ENCODE peak calls at places on chromosomes 16 and 17, in seven cellular contexts. One of them, this sample, is unnamed.

GRCh38 chr17:10492004-10492403 is 22.6 kb upstream of the MYH4 start:
- DNase-seq in prostate gland: no peak
- DNase-seq in astrocyte of the spinal cord: no peak
- DNase-seq in epithelial cell of proximal tubule: no peak
- DNase-seq in ovary: no peak
- DNase-seq in OCI-LY7: no peak
- DNase-seq in fibroblast of the aortic adventitia: no peak
- DNase-seq in this sample: no peak

GRCh38 chr17:48471807-48472484 is 41.9 kb upstream of the SKAP1 start:
- DNase-seq in prostate gland: no peak
- DNase-seq in astrocyte of the spinal cord: no peak
- DNase-seq in epithelial cell of proximal tubule: no peak
- DNase-seq in ovary: no peak
- DNase-seq in OCI-LY7: no peak
- DNase-seq in fibroblast of the aortic adventitia: no peak
- DNase-seq in this sample: no peak

GRCh38 chr16:74107795-74108610 is 188.6 kb upstream of the PSMD7 start:
- DNase-seq in prostate gland: peak
- DNase-seq in astrocyte of the spinal cord: no peak
- DNase-seq in epithelial cell of proximal tubule: peak
- DNase-seq in ovary: no peak
- DNase-seq in OCI-LY7: peak
- DNase-seq in fibroblast of the aortic adventitia: no peak
- DNase-seq in this sample: peak

GRCh38 chr16:8971416-8971815 is 7.7 kb upstream of the USP7 start:
- DNase-seq in prostate gland: no peak
- DNase-seq in astrocyte of the spinal cord: no peak
- DNase-seq in epithelial cell of proximal tubule: no peak
- DNase-seq in ovary: no peak
- DNase-seq in OCI-LY7: no peak
- DNase-seq in fibroblast of the aortic adventitia: no peak
- DNase-seq in this sample: no peak

GRCh38 chr17:17989618-17990017 is 17.0 kb downstream of the DRC3 start:
- DNase-seq in prostate gland: no peak
- DNase-seq in astrocyte of the spinal cord: no peak
- DNase-seq in epithelial cell of proximal tubule: no peak
- DNase-seq in ovary: no peak
- DNase-seq in OCI-LY7: no peak
- DNase-seq in fibroblast of the aortic adventitia: no peak
- DNase-seq in this sample: no peak

GRCh38 chr17:81127133-81127455 is 38.2 kb upstream of the PVALEF start:
- DNase-seq in prostate gland: no peak
- DNase-seq in astrocyte of the spinal cord: no peak
- DNase-seq in epithelial cell of proximal tubule: no peak
- DNase-seq in ovary: no peak
- DNase-seq in OCI-LY7: no peak
- DNase-seq in fibroblast of the aortic adventitia: no peak
- DNase-seq in this sample: no peak

GRCh38 chr17:79027925-79028491 is 4.0 kb downstream of the C1QTNF1 start:
- DNase-seq in prostate gland: no peak
- DNase-seq in astrocyte of the spinal cord: no peak
- DNase-seq in epithelial cell of proximal tubule: no peak
- DNase-seq in ovary: peak
- DNase-seq in OCI-LY7: no peak
- DNase-seq in fibroblast of the aortic adventitia: peak
- DNase-seq in this sample: no peak

GRCh38 chr16:1535391-1536291 is 2.2 kb downstream of the TMEM204 start:
- DNase-seq in prostate gland: no peak
- DNase-seq in astrocyte of the spinal cord: peak
- DNase-seq in epithelial cell of proximal tubule: no peak
- DNase-seq in ovary: no peak
- DNase-seq in OCI-LY7: no peak
- DNase-seq in fibroblast of the aortic adventitia: peak
- DNase-seq in this sample: no peak

GRCh38 chr16:82755570-82756282 is 129.0 kb downstream of the CDH13 start:
- DNase-seq in prostate gland: no peak
- DNase-seq in astrocyte of the spinal cord: peak
- DNase-seq in epithelial cell of proximal tubule: no peak
- DNase-seq in ovary: no peak
- DNase-seq in OCI-LY7: no peak
- DNase-seq in fibroblast of the aortic adventitia: no peak
- DNase-seq in this sample: no peak

GRCh38 chr17:78337244-78338109 is 22.4 kb downstream of the SOCS3 start:
- DNase-seq in prostate gland: no peak
- DNase-seq in astrocyte of the spinal cord: peak
- DNase-seq in epithelial cell of proximal tubule: no peak
- DNase-seq in ovary: no peak
- DNase-seq in OCI-LY7: peak
- DNase-seq in fibroblast of the aortic adventitia: peak
- DNase-seq in this sample: no peak

GRCh38 chr16:9068886-9069285 is 22.6 kb upstream of the HAPSTR1 start:
- DNase-seq in prostate gland: no peak
- DNase-seq in astrocyte of the spinal cord: peak
- DNase-seq in epithelial cell of proximal tubule: no peak
- DNase-seq in ovary: no peak
- DNase-seq in OCI-LY7: no peak
- DNase-seq in fibroblast of the aortic adventitia: no peak
- DNase-seq in this sample: no peak

GRCh38 chr17:48510761-48511604 is 19.8 kb downstream of the HOXB1 start:
- DNase-seq in prostate gland: no peak
- DNase-seq in astrocyte of the spinal cord: peak
- DNase-seq in epithelial cell of proximal tubule: no peak
- DNase-seq in ovary: no peak
- DNase-seq in OCI-LY7: no peak
- DNase-seq in fibroblast of the aortic adventitia: peak
- DNase-seq in this sample: no peak

GRCh38 chr17:82959990-82960418 is 119.4 kb upstream of the METRNL start:
- DNase-seq in prostate gland: no peak
- DNase-seq in astrocyte of the spinal cord: no peak
- DNase-seq in epithelial cell of proximal tubule: no peak
- DNase-seq in ovary: no peak
- DNase-seq in OCI-LY7: no peak
- DNase-seq in fibroblast of the aortic adventitia: no peak
- DNase-seq in this sample: no peak

GRCh38 chr17:7083592-7083991 is 3.5 kb upstream of the CLEC10A start:
- DNase-seq in prostate gland: no peak
- DNase-seq in astrocyte of the spinal cord: peak
- DNase-seq in epithelial cell of proximal tubule: no peak
- DNase-seq in ovary: no peak
- DNase-seq in OCI-LY7: no peak
- DNase-seq in fibroblast of the aortic adventitia: peak
- DNase-seq in this sample: no peak

GRCh38 chr16:12903325-12904040 is 2.1 kb downstream of the SHISA9 start:
- DNase-seq in prostate gland: no peak
- DNase-seq in astrocyte of the spinal cord: no peak
- DNase-seq in epithelial cell of proximal tubule: no peak
- DNase-seq in ovary: no peak
- DNase-seq in OCI-LY7: no peak
- DNase-seq in fibroblast of the aortic adventitia: no peak
- DNase-seq in this sample: no peak

GRCh38 chr17:57016066-57016763 is 38.3 kb downstream of the SCPEP1 start:
- DNase-seq in prostate gland: no peak
- DNase-seq in astrocyte of the spinal cord: no peak
- DNase-seq in epithelial cell of proximal tubule: no peak
- DNase-seq in ovary: no peak
- DNase-seq in OCI-LY7: no peak
- DNase-seq in fibroblast of the aortic adventitia: no peak
- DNase-seq in this sample: no peak

GRCh38 chr17:44977740-44978584 is 9.9 kb upstream of the C1QL1 start:
- DNase-seq in prostate gland: no peak
- DNase-seq in astrocyte of the spinal cord: no peak
- DNase-seq in epithelial cell of proximal tubule: no peak
- DNase-seq in ovary: no peak
- DNase-seq in OCI-LY7: no peak
- DNase-seq in fibroblast of the aortic adventitia: no peak
- DNase-seq in this sample: no peak
- TF ChIP-seq CTCF in prostate gland: no peak
- TF ChIP-seq CTCF in astrocyte of the spinal cord: no peak
- TF ChIP-seq CTCF in epithelial cell of proximal tubule: no peak
- TF ChIP-seq CTCF in ovary: no peak
- TF ChIP-seq CTCF in OCI-LY7: no peak
- TF ChIP-seq CTCF in fibroblast of the aortic adventitia: no peak
- TF ChIP-seq CTCF in this sample: no peak

DNA sequence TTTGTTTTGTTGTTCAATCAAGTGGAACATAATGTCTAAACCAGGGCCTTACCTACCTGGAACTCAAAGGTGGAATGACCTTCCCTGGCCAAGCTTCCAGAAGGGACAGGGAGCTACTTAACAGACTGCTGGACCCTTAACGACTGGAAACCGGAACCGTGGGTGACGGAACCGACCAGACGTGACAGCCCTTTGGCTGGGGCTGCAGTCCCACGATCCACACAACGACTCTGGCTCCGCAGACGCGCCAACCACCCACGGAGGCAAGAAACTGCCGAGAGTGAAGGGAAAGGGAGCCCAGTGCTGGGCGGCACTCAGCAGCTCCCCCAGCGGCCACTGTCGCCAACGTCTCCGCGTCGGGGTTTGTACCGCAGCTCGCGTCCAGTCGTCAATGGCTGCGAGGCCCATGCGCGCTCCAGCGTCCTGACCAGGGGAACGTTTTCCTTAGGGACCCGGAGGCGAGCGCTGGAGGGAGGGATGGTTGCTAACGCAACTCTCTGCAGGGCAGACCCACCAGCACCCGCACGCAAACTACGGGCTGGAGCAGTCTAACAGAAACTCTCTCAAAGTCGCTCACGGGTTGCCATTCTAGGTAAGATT is 5.5 kb upstream of the KIF22 start:
- DNase-seq in prostate gland: peak
- DNase-seq in astrocyte of the spinal cord: peak
- DNase-seq in epithelial cell of proximal tubule: no peak
- DNase-seq in ovary: peak
- DNase-seq in OCI-LY7: peak
- DNase-seq in fibroblast of the aortic adventitia: peak
- DNase-seq in this sample: no peak
- H3K4me3 ChIP-seq in prostate gland: no peak
- H3K4me3 ChIP-seq in astrocyte of the spinal cord: peak
- H3K4me3 ChIP-seq in epithelial cell of proximal tubule: peak
- H3K4me3 ChIP-seq in ovary: peak
- H3K4me3 ChIP-seq in OCI-LY7: no peak
- H3K4me3 ChIP-seq in fibroblast of the aortic adventitia: peak
- H3K4me3 ChIP-seq in this sample: no peak

GRCh38 chr17:63833026-63833740 is 5.7 kb upstream of the FTSJ3 start:
- DNase-seq in prostate gland: no peak
- DNase-seq in astrocyte of the spinal cord: no peak
- DNase-seq in epithelial cell of proximal tubule: no peak
- DNase-seq in ovary: no peak
- DNase-seq in OCI-LY7: no peak
- DNase-seq in fibroblast of the aortic adventitia: no peak
- DNase-seq in this sample: no peak

GRCh38 chr17:63833741-63834373 is 6.4 kb upstream of the FTSJ3 start:
- DNase-seq in prostate gland: no peak
- DNase-seq in astrocyte of the spinal cord: no peak
- DNase-seq in epithelial cell of proximal tubule: no peak
- DNase-seq in ovary: no peak
- DNase-seq in OCI-LY7: no peak
- DNase-seq in fibroblast of the aortic adventitia: no peak
- DNase-seq in this sample: no peak

GRCh38 chr17:63834431-63835166 is 7.1 kb upstream of the FTSJ3 start:
- DNase-seq in prostate gland: peak
- DNase-seq in astrocyte of the spinal cord: peak
- DNase-seq in epithelial cell of proximal tubule: no peak
- DNase-seq in ovary: no peak
- DNase-seq in OCI-LY7: peak
- DNase-seq in fibroblast of the aortic adventitia: peak
- DNase-seq in this sample: no peak

GRCh38 chr17:63836811-63837210 is 5.7 kb downstream of the SMARCD2 start:
- DNase-seq in prostate gland: no peak
- DNase-seq in astrocyte of the spinal cord: no peak
- DNase-seq in epithelial cell of proximal tubule: no peak
- DNase-seq in ovary: no peak
- DNase-seq in OCI-LY7: no peak
- DNase-seq in fibroblast of the aortic adventitia: no peak
- DNase-seq in this sample: no peak

GRCh38 chr17:63835167-63835720 is 7.2 kb downstream of the SMARCD2 start:
- DNase-seq in prostate gland: no peak
- DNase-seq in astrocyte of the spinal cord: no peak
- DNase-seq in epithelial cell of proximal tubule: no peak
- DNase-seq in ovary: no peak
- DNase-seq in OCI-LY7: no peak
- DNase-seq in fibroblast of the aortic adventitia: no peak
- DNase-seq in this sample: no peak
- TF ChIP-seq CTCF in prostate gland: no peak
- TF ChIP-seq CTCF in astrocyte of the spinal cord: no peak
- TF ChIP-seq CTCF in epithelial cell of proximal tubule: no peak
- TF ChIP-seq CTCF in ovary: no peak
- TF ChIP-seq CTCF in OCI-LY7: peak
- TF ChIP-seq CTCF in fibroblast of the aortic adventitia: no peak
- TF ChIP-seq CTCF in this sample: no peak

GRCh38 chr17:41667280-41668008 is 21.2 kb upstream of the EIF1 start:
- DNase-seq in prostate gland: no peak
- DNase-seq in astrocyte of the spinal cord: no peak
- DNase-seq in epithelial cell of proximal tubule: no peak
- DNase-seq in ovary: no peak
- DNase-seq in OCI-LY7: no peak
- DNase-seq in fibroblast of the aortic adventitia: no peak
- DNase-seq in this sample: no peak

GRCh38 chr17:41666708-41667279 is 21.9 kb upstream of the EIF1 start:
- DNase-seq in prostate gland: peak
- DNase-seq in astrocyte of the spinal cord: peak
- DNase-seq in epithelial cell of proximal tubule: no peak
- DNase-seq in ovary: peak
- DNase-seq in OCI-LY7: peak
- DNase-seq in fibroblast of the aortic adventitia: peak
- DNase-seq in this sample: no peak

GRCh38 chr17:41664587-41665565 is 23.8 kb upstream of the EIF1 start:
- DNase-seq in prostate gland: no peak
- DNase-seq in astrocyte of the spinal cord: no peak
- DNase-seq in epithelial cell of proximal tubule: no peak
- DNase-seq in ovary: no peak
- DNase-seq in OCI-LY7: no peak
- DNase-seq in fibroblast of the aortic adventitia: no peak
- DNase-seq in this sample: no peak

GRCh38 chr17:41665566-41666335 is 22.9 kb upstream of the EIF1 start:
- DNase-seq in prostate gland: peak
- DNase-seq in astrocyte of the spinal cord: peak
- DNase-seq in epithelial cell of proximal tubule: no peak
- DNase-seq in ovary: peak
- DNase-seq in OCI-LY7: peak
- DNase-seq in fibroblast of the aortic adventitia: peak
- DNase-seq in this sample: peak

DNA sequence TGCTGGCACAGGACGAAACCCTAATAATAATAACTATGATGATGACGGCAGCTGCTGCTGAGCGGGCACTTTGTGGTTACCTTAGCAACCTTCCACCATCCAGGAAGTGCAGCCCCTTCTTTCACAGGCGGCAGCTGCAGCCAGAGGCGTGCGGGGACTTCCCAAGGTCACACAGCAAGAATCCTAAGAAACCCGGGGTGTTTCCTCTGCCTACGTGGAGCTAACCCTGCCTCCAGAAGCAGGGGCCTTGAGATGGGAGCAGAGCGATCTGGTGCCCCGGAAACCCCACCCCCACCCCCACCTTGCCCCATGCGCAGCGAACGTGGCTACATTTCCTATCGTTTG is 22.4 kb upstream of the EIF1 start:
- DNase-seq in prostate gland: no peak
- DNase-seq in astrocyte of the spinal cord: peak
- DNase-seq in epithelial cell of proximal tubule: no peak
- DNase-seq in ovary: peak
- DNase-seq in OCI-LY7: peak
- DNase-seq in fibroblast of the aortic adventitia: peak
- DNase-seq in this sample: no peak
- H3K4me3 ChIP-seq in prostate gland: peak
- H3K4me3 ChIP-seq in astrocyte of the spinal cord: peak
- H3K4me3 ChIP-seq in epithelial cell of proximal tubule: peak
- H3K4me3 ChIP-seq in ovary: peak
- H3K4me3 ChIP-seq in OCI-LY7: peak
- H3K4me3 ChIP-seq in fibroblast of the aortic adventitia: no peak
- H3K4me3 ChIP-seq in this sample: peak

GRCh38 chr16:35525979-35526590 is 2066.7 kb downstream of the TP53TG3F start:
- DNase-seq in prostate gland: no peak
- DNase-seq in astrocyte of the spinal cord: no peak
- DNase-seq in epithelial cell of proximal tubule: no peak
- DNase-seq in ovary: no peak
- DNase-seq in OCI-LY7: no peak
- DNase-seq in fibroblast of the aortic adventitia: no peak
- DNase-seq in this sample: no peak
- TF ChIP-seq CTCF in prostate gland: no peak
- TF ChIP-seq CTCF in astrocyte of the spinal cord: no peak
- TF ChIP-seq CTCF in epithelial cell of proximal tubule: no peak
- TF ChIP-seq CTCF in ovary: no peak
- TF ChIP-seq CTCF in OCI-LY7: no peak
- TF ChIP-seq CTCF in fibroblast of the aortic adventitia: no peak
- TF ChIP-seq CTCF in this sample: peak

This sample was measured in LNCaP clone FGC.